ENCODE peak calls at places on chromosomes 11 and 22, in nine cellular contexts. O is activated T-helper 1 cell treated with anti-CD3 and anti-CD28 coated beads, Interleukin-12 subunit alpha, Interleukin-12 subunit beta, Interleukin-2, Interleukin-4 antibody, amounts not matched to agents 30 ng/mL and 10 ng/mL and 1 ng/mL, durations not matched to agents 14 hours and 24 hours and 36 hours; B is stimulated activated CD8-positive, alpha-beta memory T cell treated with anti-CD3 and anti-CD28 coated beads, Interleukin-2, amount 100 ng/mL, for 1 hour; Y is stromal cell of bone marrow; N is NCI-H1417; Z is activated CD4-positive, CD25-positive, alpha-beta regulatory T cell; R is ACHN; D is hypothalamus; E is NCI-H748 treated with DMSO at 0.1 percent for 48 hours. P is an unnamed sample.

GRCh38 chr11:114233755-114234154 is 62.4 kb upstream of the NNMT start:
- DNase-seq in O (no peak), B (no peak), Y (no peak), N (peak; percentile 61), Z (no peak), R (no peak), D (no peak), E (peak; percentile 18), P (no peak)

GRCh38 chr11:66868082-66868725 is 11.3 kb downstream of the LRFN4 start:
- DNase-seq in O (no peak), B (no peak), Y (no peak), N (no peak), Z (no peak), R (no peak), D (no peak), E (no peak), P (no peak)

GRCh38 chr11:62919898-62920640 is 1.1 kb downstream of the CHRM1 start:
- DNase-seq in O (no peak), B (no peak), Y (no peak), N (no peak), Z (no peak), R (no peak), D (no peak), E (no peak), P (no peak)

GRCh38 chr22:42313804-42314581 is 43.5 kb upstream of the TCF20 start:
- DNase-seq in O (peak; percentile 28), B (no peak), Y (no peak), N (peak; percentile 88), Z (no peak), R (peak; percentile 82), D (peak; percentile 22), E (peak; percentile 52), P (peak; percentile 74)

GRCh38 chr11:68302256-68303054 is 9.9 kb upstream of the LRP5 start:
- DNase-seq in O (no peak), B (no peak), Y (no peak), N (peak; percentile 15), Z (no peak), R (peak; percentile 57), D (no peak), E (no peak), P (no peak)

GRCh38 chr22:43974028-43974545 is 18.8 kb downstream of the SAMM50 start:
- DNase-seq in O (no peak), B (no peak), Y (no peak), N (no peak), Z (no peak), R (no peak), D (no peak), E (no peak), P (peak; percentile 27)

GRCh38 chr11:83350187-83350586 is 64.0 kb upstream of the CCDC90B start:
- DNase-seq in O (no peak), B (no peak), Y (no peak), N (no peak), Z (no peak), R (no peak), D (no peak), E (no peak), P (no peak)

GRCh38 chr22:37467556-37467955 is 18.6 kb downstream of the MFNG start:
- DNase-seq in O (no peak), B (no peak), Y (no peak), N (no peak), Z (no peak), R (no peak), D (no peak), E (no peak), P (no peak)

GRCh38 chr22:26134654-26135330 is 34.5 kb upstream of the SEZ6L start:
- DNase-seq in O (no peak), B (no peak), Y (no peak), N (no peak), Z (no peak), R (no peak), D (no peak), E (peak; percentile 4), P (no peak)

GRCh38 chr11:61627831-61628753 is 47.2 kb upstream of the SYT7 start:
- DNase-seq in O (no peak), B (no peak), Y (peak; percentile 63), N (peak; percentile 47), Z (no peak), R (peak; percentile 57), D (peak; percentile 10), E (peak; percentile 14), P (peak; percentile 70)

GRCh38 chr11:12729941-12730340 is 55.7 kb downstream of the TEAD1 start:
- DNase-seq in O (no peak), B (no peak), Y (no peak), N (no peak), Z (no peak), R (no peak), D (no peak), E (no peak), P (no peak)

GRCh38 chr11:32435152-32435480 is 223 bp downstream of the WT1 start:
- DNase-seq in O (no peak), B (no peak), Y (no peak), N (no peak), Z (no peak), R (no peak), D (no peak), E (no peak), P (no peak)

GRCh38 chr22:23105919-23106853 is 35.6 kb downstream of the RSPH14 start:
- DNase-seq in O (no peak), B (no peak), Y (no peak), N (no peak), Z (no peak), R (no peak), D (no peak), E (no peak), P (no peak)

GRCh38 chr11:120316880-120317688 is 8.0 kb upstream of the TLCD5 start:
- DNase-seq in O (no peak), B (no peak), Y (no peak), N (no peak), Z (no peak), R (no peak), D (no peak), E (no peak), P (no peak)

GRCh38 chr11:1863352-1864215 is 10.7 kb downstream of the LSP1 start:
- DNase-seq in O (no peak), B (no peak), Y (peak; percentile 82), N (peak; percentile 11), Z (no peak), R (peak; percentile 68), D (peak; percentile 60), E (peak; percentile 4), P (peak; percentile 75)

GRCh38 chr22:44125421-44125820 is 55.3 kb upstream of the PARVG start:
- DNase-seq in O (no peak), B (no peak), Y (no peak), N (no peak), Z (no peak), R (no peak), D (no peak), E (no peak), P (no peak)

GRCh38 chr11:117022526-117022925 is 75.7 kb downstream of the SIK3 start:
- DNase-seq in O (no peak), B (no peak), Y (no peak), N (no peak), Z (no peak), R (no peak), D (no peak), E (no peak), P (no peak)

GRCh38 chr11:68340784-68341556 is 28.6 kb downstream of the LRP5 start:
- DNase-seq in O (peak; percentile 17), B (no peak), Y (no peak), N (peak; percentile 42), Z (no peak), R (no peak), D (no peak), E (no peak), P (no peak)

GRCh38 chr11:123194308-123195181 is 503 bp downstream of the CLMP start:
- DNase-seq in O (no peak), B (no peak), Y (no peak), N (peak; percentile 82), Z (no peak), R (peak; percentile 37), D (no peak), E (no peak), P (no peak)

GRCh38 chr11:45399166-45399565 is 113.0 kb upstream of the SYT13 start:
- DNase-seq in O (no peak), B (no peak), Y (no peak), N (no peak), Z (no peak), R (no peak), D (no peak), E (no peak), P (no peak)

GRCh38 chr11:33687733-33688479 is 12.7 kb downstream of the C11orf91 start:
- DNase-seq in O (no peak), B (no peak), Y (peak; percentile 65), N (peak; percentile 67), Z (no peak), R (peak; percentile 52), D (peak; percentile 28), E (peak; percentile 47), P (no peak)

GRCh38 chr11:75538150-75538942 is 12.6 kb upstream of the GDPD5 start:
- DNase-seq in O (no peak), B (no peak), Y (no peak), N (no peak), Z (no peak), R (no peak), D (no peak), E (no peak), P (no peak)